ENCODE peak calls at places on chromosomes 13 and 19, in four cellular contexts. E is left ventricle myocardium inferior, Z is lung, K is right atrium auricular region. J is an unnamed sample. For H3K4me1, the result is how much of the 10 kb centered on the place peaks cover.

GRCh38 chr19:41886761-41887710 is 4.1 kb downstream of the ARHGEF1 start:
- DNase-seq in E (no peak), K (no peak), Z (no peak), J (no peak)

GRCh38 chr13:35388979-35389378 is 87.5 kb downstream of the MAB21L1 start:
- DNase-seq in K (no peak), Z (no peak), E (no peak), J (peak)

GRCh38 chr13:46655727-46656180 is 102.8 kb downstream of the LRCH1 start:
- DNase-seq in E (no peak), K (no peak), Z (no peak), J (peak)

GRCh38 chr13:112837371-112838037 is 131.5 kb upstream of the MCF2L start:
- DNase-seq in E (no peak), K (no peak), Z (no peak), J (no peak)

GRCh38 chr13:95656386-95657015 is 12.0 kb upstream of the DZIP1 start:
- DNase-seq in E (no peak), Z (no peak), K (no peak), J (peak)

GRCh38 chr19:32910874-32911273 is 41.3 kb upstream of the SLC7A9 start:
- DNase-seq in E (no peak), K (no peak), Z (no peak), J (no peak)

GRCh38 chr19:21569497-21569870 is 64.1 kb downstream of the ZNF429 start:
- DNase-seq in E (peak), K (no peak), Z (no peak), J (no peak)

GRCh38 chr13:97953376-97953970 is at the start of gene IPO5:
- DNase-seq in Z (no peak), E (no peak), K (no peak), J (peak)

GRCh38 chr13:27607125-27607524 is 13.2 kb downstream of the LNX2 start:
- DNase-seq in E (no peak), K (no peak), Z (no peak), J (peak)

GRCh38 chr19:40232479-40232878 is 6.0 kb upstream of the CCNP start:
- DNase-seq in E (no peak), Z (no peak), K (no peak), J (no peak)

GRCh38 chr13:91154954-91155353 is 192.5 kb upstream of the MIR17HG start:
- DNase-seq in E (no peak), K (no peak), Z (no peak), J (no peak)

GRCh38 chr19:14347999-14348889 is 33.0 kb upstream of the ADGRE5 start:
- DNase-seq in Z (peak), K (peak), E (peak), J (peak)

GRCh38 chr19:51983361-51983760 is 3.3 kb downstream of the ZNF350 start:
- DNase-seq in E (no peak), Z (no peak), K (no peak), J (no peak)

GRCh38 chr19:53780506-53780905 is 43.6 kb downstream of the NLRP12 start:
- DNase-seq in E (no peak), Z (no peak), K (no peak), J (no peak)

GRCh38 chr13:50127726-50128291 is 112.6 kb downstream of the KCNRG start:
- DNase-seq in Z (no peak), K (no peak), E (no peak), J (peak)

GRCh38 chr13:74574964-74575728 is 440.9 kb upstream of the KLF12 start:
- DNase-seq in Z (no peak), K (no peak), E (no peak), J (no peak)

GRCh38 chr13:32045963-32046785 is 14.6 kb downstream of the FRY start:
- DNase-seq in Z (no peak), K (no peak), E (no peak), J (no peak)

GRCh38 chr13:23901365-23901764 is 4.1 kb upstream of the C1QTNF9B start:
- DNase-seq in K (no peak), E (no peak), Z (no peak), J (no peak)

GRCh38 chr13:94174009-94174408 is 305.5 kb downstream of the DCT start:
- DNase-seq in Z (no peak), K (no peak), E (no peak), J (no peak)

GRCh38 chr19:7469654-7470285 is 19.1 kb downstream of the PEX11G start:
- DNase-seq in E (no peak), K (no peak), Z (no peak), J (no peak)

GRCh38 chr19:840519-841206 is at the start of gene PRTN3:
- DNase-seq in K (no peak), Z (no peak), E (no peak), J (no peak)

GRCh38 chr13:41054919-41055619 is 6.2 kb upstream of the WBP4 start:
- DNase-seq in E (no peak), K (no peak), Z (no peak), J (no peak)
- TF ChIP-seq CTCF in E (no peak), K (peak), Z (no peak), J (peak)

GRCh38 chr19:44686896-44687295 is 12.1 kb upstream of the CEACAM16 start:
- DNase-seq in E (no peak), Z (no peak), K (no peak), J (no peak)
- H3K4me1 ChIP-seq in E (under half), Z (under half), K (under half), J (under half)

GRCh38 chr19:50255115-50255514 is 51.7 kb downstream of the MYH14 start:
- DNase-seq in Z (no peak), K (no peak), E (no peak), J (no peak)
- TF ChIP-seq CTCF in Z (no peak), K (no peak), E (no peak), J (peak)

DNA sequence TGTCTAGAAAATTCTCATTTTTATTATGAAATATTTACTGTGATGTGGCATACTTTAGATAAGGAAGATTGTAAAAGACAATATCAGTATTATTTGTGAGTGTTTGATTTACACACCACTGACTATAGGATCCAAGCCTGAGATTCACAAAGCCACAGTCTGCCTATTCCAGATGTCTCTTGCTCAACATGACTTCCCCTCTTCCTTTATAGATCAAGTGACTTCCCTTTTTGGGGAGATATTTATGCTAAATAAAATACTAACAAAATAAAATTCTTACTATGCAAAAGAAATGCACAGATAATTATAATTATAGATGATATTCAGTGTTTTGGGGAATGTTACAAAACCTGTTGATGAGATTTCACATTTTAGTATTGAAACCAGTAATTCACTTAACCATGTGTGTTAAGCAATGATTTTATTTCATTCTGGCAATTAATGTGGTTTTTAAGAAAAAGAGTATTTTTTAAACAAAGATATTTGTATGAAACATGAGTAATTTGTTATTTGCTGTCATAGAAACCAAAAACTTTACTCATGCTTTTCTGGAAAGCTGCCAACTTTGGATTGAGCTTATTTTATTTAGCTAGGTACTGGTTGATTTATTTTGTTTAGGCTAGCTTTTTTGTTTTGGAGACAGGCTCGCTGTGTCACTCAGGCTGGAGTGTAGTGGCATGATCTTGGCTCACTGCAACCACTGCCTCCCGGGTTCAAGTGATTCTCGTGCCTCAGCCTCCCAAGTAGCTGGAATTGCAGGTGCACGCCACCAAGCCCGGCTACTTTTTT is 13.7 kb upstream of the GPR183 start:
- DNase-seq in K (no peak), Z (no peak), E (no peak), J (peak)
- H3K4me1 ChIP-seq in K (under half), Z (under half), E (under half), J (under half)

GRCh38 chr19:10334340-10335148 is 1.2 kb upstream of the RAVER1 start:
- DNase-seq in K (peak), E (peak), Z (peak), J (peak)
- TF ChIP-seq CTCF in K (no peak), E (no peak), Z (no peak), J (peak)

DNA sequence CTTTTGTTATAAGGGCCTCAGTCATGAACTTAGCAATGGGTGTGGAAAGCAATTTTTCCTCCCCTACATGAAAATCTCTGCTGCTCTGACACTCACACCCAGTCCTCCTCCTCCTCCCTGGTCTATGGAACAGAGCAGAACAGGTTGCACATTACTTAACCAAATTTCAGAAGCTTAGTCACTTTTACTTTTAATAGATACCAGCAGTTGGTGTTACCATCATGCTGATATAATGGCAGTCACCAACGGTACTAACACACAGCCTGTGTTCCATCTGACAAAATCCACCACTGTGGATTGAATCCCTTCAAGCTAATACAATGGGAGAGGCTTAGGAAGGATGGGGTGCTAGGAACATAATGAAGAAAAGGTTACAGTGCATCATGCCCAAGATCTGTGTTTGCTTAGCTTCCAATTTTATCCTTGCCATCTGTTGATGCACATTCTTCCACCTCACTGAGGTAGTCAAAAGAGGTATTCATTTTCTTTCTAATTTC is 9.8 kb downstream of the TPT1 start:
- DNase-seq in E (no peak), Z (no peak), K (no peak), J (no peak)
- H3K4me1 ChIP-seq in E (half or more), Z (under half), K (half or more), J (under half)